ENCODE peak calls at places on chromosomes 11 and 22, in seven cellular contexts. R is esophagus squamous epithelium, L is IMR-90, Y is prostate gland, O is A549, K is ovary, N is body of pancreas. E is an unnamed sample.

GRCh38 chr11:122104381-122104780 is 11.6 kb downstream of the BLID start:
- DNase-seq in N (no peak), Y (no peak), K (no peak), R (no peak), O (no peak), L (no peak), E (no peak)

GRCh38 chr11:126991596-126991995 is 9.0 kb downstream of the KIRREL3 start:
- DNase-seq in N (no peak), L (peak; percentile 80), Y (no peak), K (no peak), R (no peak), O (peak; percentile 51), E (no peak)

GRCh38 chr22:17914474-17914873 is 109.9 kb downstream of the MICAL3 start:
- DNase-seq in O (no peak), Y (no peak), K (no peak), R (no peak), L (no peak), N (no peak), E (no peak)

GRCh38 chr11:66203847-66204246 is 64.6 kb upstream of the RAB1B start:
- DNase-seq in R (no peak), L (no peak), O (no peak), K (no peak), N (no peak), Y (no peak), E (no peak)

GRCh38 chr11:102927624-102927990 is 27.9 kb downstream of the MMP13 start:
- DNase-seq in K (no peak), R (no peak), N (no peak), O (no peak), Y (no peak), L (no peak), E (no peak)

GRCh38 chr11:115242982-115243381 is 261.2 kb downstream of the CADM1 start:
- DNase-seq in L (no peak), R (no peak), N (no peak), O (no peak), Y (no peak), K (no peak), E (no peak)

GRCh38 chr22:50470491-50470890 is 4.3 kb downstream of the SBF1 start:
- DNase-seq in L (no peak), O (no peak), N (no peak), Y (no peak), R (no peak), K (no peak), E (no peak)

GRCh38 chr11:67303989-67304411 is 670 bp downstream of the SSH3 start:
- DNase-seq in K (peak; percentile 71), R (no peak), O (no peak), L (no peak), N (peak; percentile 43), Y (no peak), E (no peak)

GRCh38 chr11:66112640-66113098 is 42.6 kb downstream of the PACS1 start:
- DNase-seq in N (peak; percentile 16), Y (no peak), R (no peak), O (peak; percentile 70), K (no peak), L (peak; percentile 76), E (no peak)

GRCh38 chr11:46361283-46362145 is 14.3 kb downstream of the DGKZ start:
- DNase-seq in L (peak; percentile 72), O (no peak), R (no peak), K (no peak), Y (no peak), N (peak; percentile 70), E (peak; percentile 67)

GRCh38 chr22:48489551-48490512 is 1337.8 kb downstream of the BRD1 start:
- DNase-seq in R (no peak), Y (no peak), L (no peak), N (no peak), O (no peak), K (peak; percentile 62), E (no peak)

GRCh38 chr11:32198053-32198452 is 107.2 kb downstream of the RCN1 start:
- DNase-seq in R (no peak), Y (no peak), L (no peak), N (no peak), O (no peak), K (no peak), E (no peak)

GRCh38 chr11:60978546-60979380 is 7.3 kb downstream of the CD6 start:
- DNase-seq in Y (no peak), O (no peak), R (no peak), K (no peak), N (no peak), L (no peak), E (peak; percentile 32)

GRCh38 chr22:24400037-24400725 is 27.2 kb upstream of the ADORA2A start:
- DNase-seq in L (no peak), N (no peak), O (no peak), Y (no peak), K (no peak), R (no peak), E (no peak)

GRCh38 chr11:84140386-84141169 is 854.4 kb upstream of the CCDC90B start:
- DNase-seq in L (no peak), N (no peak), Y (no peak), R (no peak), K (no peak), O (no peak), E (no peak)

GRCh38 chr11:103959279-103959930 is 77.0 kb upstream of the DDI1 start:
- DNase-seq in L (peak; percentile 79), Y (no peak), R (no peak), K (no peak), N (no peak), O (peak; percentile 39), E (no peak)

GRCh38 chr11:45930951-45931563 is 8.6 kb downstream of the LARGE2 start:
- DNase-seq in L (no peak), K (peak; percentile 45), N (no peak), Y (peak; percentile 86), O (no peak), R (no peak), E (no peak)

DNA sequence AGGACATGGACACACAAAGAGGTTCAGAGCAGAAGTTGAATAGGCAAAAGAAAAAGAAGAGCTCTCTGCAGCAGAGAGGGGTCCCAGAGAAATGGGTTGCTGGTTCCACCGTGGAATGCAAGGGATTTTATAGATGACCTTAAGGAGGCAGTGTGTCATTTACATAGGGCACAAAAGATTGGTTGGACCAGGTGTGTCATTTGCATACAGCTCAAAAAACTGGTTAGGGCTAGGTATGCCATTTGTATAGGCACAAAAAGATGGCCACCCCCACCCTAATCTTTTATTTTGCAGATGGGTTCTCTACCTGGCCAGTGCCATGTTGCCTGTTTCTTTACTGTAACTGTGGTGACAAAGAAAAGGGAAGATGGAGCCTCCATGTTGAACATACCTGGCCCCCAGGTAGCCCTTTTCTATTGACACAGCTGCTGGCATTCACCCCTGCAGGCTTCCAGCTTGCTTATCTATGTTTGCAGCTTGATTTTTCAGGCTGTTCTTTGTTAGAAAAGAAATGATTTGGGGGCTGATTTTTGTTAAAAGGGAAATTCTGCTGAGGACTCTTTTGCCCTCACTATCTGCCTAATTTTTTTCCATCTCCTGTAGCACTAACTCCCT is 3.1 kb upstream of the CAVIN3 start:
- DNase-seq in R (no peak), Y (no peak), O (no peak), N (peak; percentile 53), L (no peak), K (no peak), E (no peak)
- TF ChIP-seq CTCF in R (no peak), Y (no peak), O (no peak), N (no peak), L (no peak), K (no peak), E (no peak)

GRCh38 chr22:27603823-27604190 is 197.7 kb downstream of the MN1 start:
- DNase-seq in N (peak; percentile 58), K (no peak), Y (no peak), O (no peak), L (no peak), R (no peak), E (no peak)

GRCh38 chr22:27609411-27610029 is 192.0 kb downstream of the MN1 start:
- DNase-seq in R (no peak), N (no peak), O (no peak), L (no peak), Y (no peak), K (no peak), E (no peak)

GRCh38 chr22:27603111-27603822 is 198.3 kb downstream of the MN1 start:
- DNase-seq in N (no peak), R (no peak), L (no peak), O (no peak), K (no peak), Y (no peak), E (no peak)

GRCh38 chr22:27602390-27602789 is 199.2 kb downstream of the MN1 start:
- DNase-seq in O (no peak), N (no peak), Y (no peak), K (no peak), L (no peak), R (no peak), E (peak; percentile 28)

GRCh38 chr22:27605390-27605789 is 196.2 kb downstream of the MN1 start:
- DNase-seq in N (no peak), O (no peak), K (no peak), L (no peak), Y (no peak), R (no peak), E (no peak)
- H3K27ac ChIP-seq in N (no peak overlapping the region), O (no peak overlapping the region), K (no peak overlapping the region), L (no peak overlapping the region), Y (no peak overlapping the region), R (no peak overlapping the region), E (no peak overlapping the region)

DNA sequence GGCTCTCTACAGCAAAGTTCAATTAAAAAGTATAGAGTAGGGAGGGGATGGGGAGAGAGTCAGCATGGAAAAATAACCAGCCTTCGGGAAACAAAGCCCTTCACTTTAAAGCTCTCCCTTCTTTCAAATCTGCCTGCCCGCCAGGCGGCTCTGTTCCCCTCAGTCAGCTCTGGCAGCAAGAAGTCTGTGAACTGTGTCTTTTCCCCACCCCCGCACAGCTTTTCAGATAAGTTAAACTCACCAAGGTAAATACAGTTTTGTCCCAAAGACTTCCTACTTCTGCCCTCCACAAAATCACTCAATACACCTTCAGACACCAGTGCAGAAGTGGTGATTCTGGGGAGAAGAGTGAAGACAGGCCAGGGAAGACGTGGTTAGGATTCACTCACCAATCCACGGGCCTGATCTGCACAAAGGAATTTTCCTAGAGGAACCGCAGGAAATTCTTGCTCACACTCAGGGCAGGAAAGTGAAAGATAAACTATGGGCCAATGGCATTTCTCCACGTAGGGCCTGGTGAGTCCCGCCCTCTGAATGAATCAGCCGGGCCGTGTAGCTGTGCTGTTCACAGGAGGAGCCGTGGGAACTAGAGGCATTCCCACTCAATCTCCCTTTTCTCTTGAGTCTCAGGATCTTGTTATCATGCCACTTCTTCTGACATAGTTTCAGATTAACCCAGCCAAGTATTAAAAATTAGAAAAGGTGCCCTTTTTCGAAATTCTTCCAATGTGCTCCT is at the start of gene TRIM5:
- DNase-seq in Y (peak; percentile 93), R (peak; percentile 21), L (peak; percentile 99), O (peak; percentile 94), K (peak; percentile 86), N (peak; percentile 94), E (peak; percentile 94)
- TF ChIP-seq POLR2A in Y (peak; percentile 53), R (no peak), L (peak; percentile 95), O (peak; percentile 54), K (peak; percentile 65), N (peak; percentile 83), E (peak; percentile 55)

DNA sequence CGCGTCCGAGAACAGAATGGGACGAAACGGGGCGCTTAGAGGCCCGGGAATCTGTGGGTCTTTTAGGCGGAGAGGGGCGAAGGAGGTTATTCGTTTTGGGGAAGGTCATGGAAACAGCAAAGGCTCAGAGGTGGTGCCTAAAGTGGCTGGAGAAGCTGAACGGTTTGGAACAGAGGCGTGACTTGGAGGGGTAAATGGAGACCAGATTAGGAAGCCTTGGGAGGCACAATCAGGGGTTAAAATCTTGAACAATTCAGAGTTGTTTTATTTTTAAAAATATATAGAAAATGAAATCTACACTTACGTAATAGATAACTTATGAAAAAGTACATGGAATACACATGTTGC is 247 bp upstream of the PLAAT5 start:
- DNase-seq in O (no peak), L (no peak), N (no peak), Y (no peak), K (no peak), R (no peak), E (no peak)
- TF ChIP-seq CTCF in O (no peak), L (no peak), N (no peak), Y (no peak), K (no peak), R (no peak), E (no peak)